ENCODE peak calls at places on chromosomes 1 and 21, in ten cellular contexts. One of them, this sample, is unnamed.

GRCh38 chr1:54310439-54311328 is 95.5 kb downstream of the SSBP3 start:
- DNase-seq in Calu3: peak; percentile 65
- DNase-seq in GM13976: peak; percentile 64
- DNase-seq in CD4-positive, alpha-beta T cell: no peak
- DNase-seq in psoas muscle: peak; percentile 74
- DNase-seq in GM23338: peak; percentile 87
- DNase-seq in GM12865: peak; percentile 34
- DNase-seq in colonic mucosa: peak; percentile 64
- DNase-seq in RWPE1: no peak
- DNase-seq in foreskin fibroblast: no peak
- DNase-seq in this sample: peak; percentile 77

GRCh38 chr1:239733995-239734394 is 347.6 kb downstream of the CHRM3 start:
- DNase-seq in CD4-positive, alpha-beta T cell: no peak
- DNase-seq in colonic mucosa: no peak
- DNase-seq in GM23338: no peak
- DNase-seq in foreskin fibroblast: no peak
- DNase-seq in RWPE1: no peak
- DNase-seq in GM12865: no peak
- DNase-seq in GM13976: no peak
- DNase-seq in psoas muscle: no peak
- DNase-seq in Calu3: no peak
- DNase-seq in this sample: no peak

GRCh38 chr1:84619383-84620093 is 45.3 kb upstream of the CTBS start:
- DNase-seq in GM13976: no peak
- DNase-seq in Calu3: peak; percentile 19
- DNase-seq in RWPE1: peak; percentile 81
- DNase-seq in colonic mucosa: no peak
- DNase-seq in foreskin fibroblast: peak; percentile 82
- DNase-seq in GM12865: no peak
- DNase-seq in CD4-positive, alpha-beta T cell: no peak
- DNase-seq in GM23338: no peak
- DNase-seq in psoas muscle: no peak
- DNase-seq in this sample: no peak

GRCh38 chr1:30188329-30188728 is 535.1 kb downstream of the MATN1 start:
- DNase-seq in RWPE1: no peak
- DNase-seq in GM13976: no peak
- DNase-seq in GM12865: no peak
- DNase-seq in foreskin fibroblast: no peak
- DNase-seq in psoas muscle: no peak
- DNase-seq in CD4-positive, alpha-beta T cell: no peak
- DNase-seq in GM23338: no peak
- DNase-seq in colonic mucosa: no peak
- DNase-seq in Calu3: no peak
- DNase-seq in this sample: no peak

GRCh38 chr1:181737056-181737455 is 253.7 kb downstream of the CACNA1E start:
- DNase-seq in RWPE1: peak; percentile 27
- DNase-seq in CD4-positive, alpha-beta T cell: no peak
- DNase-seq in psoas muscle: no peak
- DNase-seq in GM12865: no peak
- DNase-seq in GM13976: no peak
- DNase-seq in GM23338: peak; percentile 13
- DNase-seq in Calu3: no peak
- DNase-seq in colonic mucosa: no peak
- DNase-seq in foreskin fibroblast: no peak
- DNase-seq in this sample: no peak

GRCh38 chr1:4653796-4654715 is at the start of gene AJAP1:
- DNase-seq in GM13976: no peak
- DNase-seq in colonic mucosa: no peak
- DNase-seq in CD4-positive, alpha-beta T cell: no peak
- DNase-seq in Calu3: no peak
- DNase-seq in RWPE1: peak; percentile 45
- DNase-seq in psoas muscle: peak; percentile 56
- DNase-seq in GM12865: no peak
- DNase-seq in foreskin fibroblast: no peak
- DNase-seq in GM23338: no peak
- DNase-seq in this sample: peak; percentile 43

GRCh38 chr1:198701250-198701649 is 62.4 kb downstream of the PTPRC start:
- DNase-seq in GM23338: no peak
- DNase-seq in psoas muscle: no peak
- DNase-seq in foreskin fibroblast: no peak
- DNase-seq in RWPE1: no peak
- DNase-seq in CD4-positive, alpha-beta T cell: no peak
- DNase-seq in GM12865: no peak
- DNase-seq in colonic mucosa: no peak
- DNase-seq in Calu3: no peak
- DNase-seq in GM13976: no peak
- DNase-seq in this sample: no peak

GRCh38 chr1:110196917-110197782 is 13.0 kb upstream of the KCNC4 start:
- DNase-seq in GM23338: peak; percentile 70
- DNase-seq in RWPE1: peak; percentile 80
- DNase-seq in colonic mucosa: peak; percentile 32
- DNase-seq in GM13976: peak; percentile 91
- DNase-seq in psoas muscle: no peak
- DNase-seq in CD4-positive, alpha-beta T cell: peak; percentile 24
- DNase-seq in Calu3: peak; percentile 63
- DNase-seq in GM12865: peak; percentile 62
- DNase-seq in foreskin fibroblast: no peak
- DNase-seq in this sample: peak; percentile 62

GRCh38 chr1:23984417-23985186 is 4.5 kb upstream of the SRSF10 start:
- DNase-seq in psoas muscle: no peak
- DNase-seq in GM23338: no peak
- DNase-seq in CD4-positive, alpha-beta T cell: no peak
- DNase-seq in colonic mucosa: peak; percentile 40
- DNase-seq in foreskin fibroblast: peak; percentile 70
- DNase-seq in Calu3: peak; percentile 42
- DNase-seq in RWPE1: peak; percentile 31
- DNase-seq in GM13976: no peak
- DNase-seq in GM12865: no peak
- DNase-seq in this sample: no peak

GRCh38 chr1:101259744-101260148 is 22.9 kb downstream of the S1PR1 start:
- DNase-seq in Calu3: no peak
- DNase-seq in psoas muscle: no peak
- DNase-seq in GM12865: no peak
- DNase-seq in GM23338: no peak
- DNase-seq in RWPE1: peak; percentile 64
- DNase-seq in colonic mucosa: no peak
- DNase-seq in GM13976: no peak
- DNase-seq in foreskin fibroblast: peak; percentile 49
- DNase-seq in CD4-positive, alpha-beta T cell: no peak
- DNase-seq in this sample: no peak

GRCh38 chr1:222413436-222413835 is 134.5 kb downstream of the HHIPL2 start:
- DNase-seq in CD4-positive, alpha-beta T cell: no peak
- DNase-seq in RWPE1: no peak
- DNase-seq in GM13976: no peak
- DNase-seq in colonic mucosa: no peak
- DNase-seq in GM23338: peak; percentile 0
- DNase-seq in foreskin fibroblast: peak; percentile 2
- DNase-seq in psoas muscle: no peak
- DNase-seq in GM12865: no peak
- DNase-seq in Calu3: no peak
- DNase-seq in this sample: no peak

GRCh38 chr1:1202831-1203560 is 3.4 kb downstream of the TNFRSF18 start:
- DNase-seq in psoas muscle: peak; percentile 44
- DNase-seq in colonic mucosa: no peak
- DNase-seq in GM12865: no peak
- DNase-seq in RWPE1: no peak
- DNase-seq in CD4-positive, alpha-beta T cell: no peak
- DNase-seq in foreskin fibroblast: no peak
- DNase-seq in GM13976: no peak
- DNase-seq in Calu3: no peak
- DNase-seq in GM23338: peak; percentile 16
- DNase-seq in this sample: peak; percentile 19

GRCh38 chr1:8712413-8713229 is 104.8 kb downstream of the RERE start:
- DNase-seq in psoas muscle: no peak
- DNase-seq in foreskin fibroblast: peak; percentile 73
- DNase-seq in Calu3: no peak
- DNase-seq in colonic mucosa: no peak
- DNase-seq in GM13976: no peak
- DNase-seq in GM23338: peak; percentile 82
- DNase-seq in RWPE1: peak; percentile 52
- DNase-seq in CD4-positive, alpha-beta T cell: no peak
- DNase-seq in GM12865: peak; percentile 43
- DNase-seq in this sample: no peak

GRCh38 chr1:79043506-79043905 is 37.0 kb upstream of the ADGRL4 start:
- DNase-seq in CD4-positive, alpha-beta T cell: no peak
- DNase-seq in foreskin fibroblast: peak; percentile 18
- DNase-seq in GM12865: no peak
- DNase-seq in psoas muscle: no peak
- DNase-seq in GM13976: no peak
- DNase-seq in RWPE1: no peak
- DNase-seq in colonic mucosa: no peak
- DNase-seq in GM23338: peak; percentile 14
- DNase-seq in Calu3: no peak
- DNase-seq in this sample: no peak

GRCh38 chr1:176541663-176542062 is 78.7 kb downstream of the PAPPA2 start:
- DNase-seq in GM23338: no peak
- DNase-seq in psoas muscle: no peak
- DNase-seq in foreskin fibroblast: no peak
- DNase-seq in CD4-positive, alpha-beta T cell: no peak
- DNase-seq in Calu3: no peak
- DNase-seq in colonic mucosa: no peak
- DNase-seq in GM13976: no peak
- DNase-seq in RWPE1: no peak
- DNase-seq in GM12865: no peak
- DNase-seq in this sample: no peak

GRCh38 chr1:115278241-115278640 is 59.8 kb downstream of the NGF start:
- DNase-seq in GM12865: no peak
- DNase-seq in foreskin fibroblast: no peak
- DNase-seq in GM13976: no peak
- DNase-seq in colonic mucosa: no peak
- DNase-seq in CD4-positive, alpha-beta T cell: no peak
- DNase-seq in RWPE1: no peak
- DNase-seq in psoas muscle: no peak
- DNase-seq in GM23338: no peak
- DNase-seq in Calu3: no peak
- DNase-seq in this sample: no peak

GRCh38 chr1:1024421-1025415 is 4.8 kb downstream of the AGRN start:
- DNase-seq in GM13976: no peak
- DNase-seq in psoas muscle: no peak
- DNase-seq in GM23338: peak; percentile 97
- DNase-seq in colonic mucosa: no peak
- DNase-seq in RWPE1: peak; percentile 88
- DNase-seq in GM12865: no peak
- DNase-seq in foreskin fibroblast: no peak
- DNase-seq in CD4-positive, alpha-beta T cell: no peak
- DNase-seq in Calu3: peak; percentile 89
- DNase-seq in this sample: peak; percentile 18

GRCh38 chr1:62299426-62300200 is 19.6 kb downstream of the KANK4 start:
- DNase-seq in RWPE1: no peak
- DNase-seq in GM13976: no peak
- DNase-seq in colonic mucosa: peak; percentile 71
- DNase-seq in psoas muscle: no peak
- DNase-seq in GM12865: no peak
- DNase-seq in foreskin fibroblast: no peak
- DNase-seq in GM23338: no peak
- DNase-seq in Calu3: peak; percentile 36
- DNase-seq in CD4-positive, alpha-beta T cell: no peak
- DNase-seq in this sample: no peak

DNA sequence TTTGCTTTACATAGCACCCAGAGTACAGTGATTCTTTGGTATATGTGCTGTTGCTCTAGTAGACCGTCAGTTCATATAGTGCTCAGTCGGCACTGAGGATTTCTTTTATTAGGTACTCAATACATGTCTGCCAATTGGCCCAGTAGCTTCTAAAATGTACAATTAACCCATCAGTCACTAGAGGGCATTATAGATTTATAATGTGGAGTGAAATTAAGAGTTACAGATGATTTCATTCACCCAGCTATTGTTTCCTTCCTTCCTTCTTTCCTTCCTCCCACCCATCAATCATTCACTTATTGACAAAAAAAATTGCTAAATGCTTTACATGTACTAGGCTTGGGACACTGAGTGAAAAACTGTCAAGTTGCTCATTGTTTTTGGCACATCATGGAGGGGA is 263.6 kb upstream of the USP24 start:
- DNase-seq in colonic mucosa: no peak
- DNase-seq in CD4-positive, alpha-beta T cell: no peak
- DNase-seq in RWPE1: peak; percentile 36
- DNase-seq in GM13976: peak; percentile 12
- DNase-seq in psoas muscle: no peak
- DNase-seq in Calu3: no peak
- DNase-seq in foreskin fibroblast: no peak
- DNase-seq in GM12865: peak; percentile 11
- DNase-seq in GM23338: peak; percentile 32
- DNase-seq in this sample: no peak
- TF ChIP-seq CTCF in colonic mucosa: no peak
- TF ChIP-seq CTCF in CD4-positive, alpha-beta T cell: no peak
- TF ChIP-seq CTCF in RWPE1: no peak
- TF ChIP-seq CTCF in GM13976: no peak
- TF ChIP-seq CTCF in psoas muscle: no peak
- TF ChIP-seq CTCF in Calu3: no peak
- TF ChIP-seq CTCF in foreskin fibroblast: no peak
- TF ChIP-seq CTCF in GM12865: peak; percentile 17
- TF ChIP-seq CTCF in GM23338: peak; percentile 59
- TF ChIP-seq CTCF in this sample: no peak

GRCh38 chr21:24895885-24896734 is 711.2 kb downstream of the MRPL39 start:
- DNase-seq in GM23338: peak; percentile 66
- DNase-seq in foreskin fibroblast: no peak
- DNase-seq in CD4-positive, alpha-beta T cell: no peak
- DNase-seq in RWPE1: no peak
- DNase-seq in psoas muscle: no peak
- DNase-seq in colonic mucosa: no peak
- DNase-seq in Calu3: no peak
- DNase-seq in GM12865: peak; percentile 60
- DNase-seq in GM13976: no peak
- DNase-seq in this sample: no peak
- TF ChIP-seq CTCF in GM23338: peak; percentile 67
- TF ChIP-seq CTCF in foreskin fibroblast: peak; percentile 31
- TF ChIP-seq CTCF in CD4-positive, alpha-beta T cell: no peak
- TF ChIP-seq CTCF in RWPE1: peak; percentile 12
- TF ChIP-seq CTCF in psoas muscle: no peak
- TF ChIP-seq CTCF in colonic mucosa: no peak
- TF ChIP-seq CTCF in Calu3: no peak
- TF ChIP-seq CTCF in GM12865: peak; percentile 51
- TF ChIP-seq CTCF in GM13976: peak; percentile 31
- TF ChIP-seq CTCF in this sample: peak; percentile 31

DNA sequence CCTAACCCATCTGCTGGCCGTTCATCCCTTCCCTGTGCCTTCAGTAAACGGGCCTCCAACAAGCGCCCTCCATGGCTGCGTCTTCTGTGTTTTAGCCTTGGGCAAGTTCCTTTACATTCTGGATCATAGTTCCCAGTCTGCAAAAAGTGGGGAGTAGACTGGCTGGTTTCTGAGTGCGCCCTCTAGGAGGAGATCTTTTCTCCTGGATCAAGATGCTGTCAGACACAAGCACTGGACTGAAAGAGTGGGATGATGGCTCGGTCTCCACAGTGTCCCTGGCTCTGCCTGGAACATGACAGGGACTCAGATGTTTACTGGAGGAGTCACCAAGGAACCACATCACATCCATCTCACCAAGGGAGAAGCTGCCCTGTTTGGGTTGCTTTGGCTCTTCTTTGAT is 88.8 kb downstream of the PRDM2 start:
- DNase-seq in psoas muscle: no peak
- DNase-seq in GM12865: no peak
- DNase-seq in Calu3: no peak
- DNase-seq in CD4-positive, alpha-beta T cell: no peak
- DNase-seq in colonic mucosa: no peak
- DNase-seq in RWPE1: no peak
- DNase-seq in GM13976: no peak
- DNase-seq in foreskin fibroblast: no peak
- DNase-seq in GM23338: peak; percentile 40
- DNase-seq in this sample: no peak
- TF ChIP-seq CTCF in psoas muscle: no peak
- TF ChIP-seq CTCF in GM12865: no peak
- TF ChIP-seq CTCF in Calu3: no peak
- TF ChIP-seq CTCF in CD4-positive, alpha-beta T cell: no peak
- TF ChIP-seq CTCF in colonic mucosa: no peak
- TF ChIP-seq CTCF in RWPE1: no peak
- TF ChIP-seq CTCF in GM13976: no peak
- TF ChIP-seq CTCF in foreskin fibroblast: no peak
- TF ChIP-seq CTCF in GM23338: peak; percentile 15
- TF ChIP-seq CTCF in this sample: no peak

GRCh38 chr1:59672851-59673574 is 141.7 kb upstream of the HOOK1 start:
- DNase-seq in GM13976: no peak
- DNase-seq in Calu3: no peak
- DNase-seq in GM12865: no peak
- DNase-seq in RWPE1: peak; percentile 83
- DNase-seq in CD4-positive, alpha-beta T cell: no peak
- DNase-seq in foreskin fibroblast: peak; percentile 83
- DNase-seq in colonic mucosa: no peak
- DNase-seq in psoas muscle: no peak
- DNase-seq in GM23338: peak; percentile 51
- DNase-seq in this sample: no peak
- TF ChIP-seq CTCF in GM13976: no peak
- TF ChIP-seq CTCF in Calu3: no peak
- TF ChIP-seq CTCF in GM12865: no peak
- TF ChIP-seq CTCF in RWPE1: no peak
- TF ChIP-seq CTCF in CD4-positive, alpha-beta T cell: no peak
- TF ChIP-seq CTCF in foreskin fibroblast: no peak
- TF ChIP-seq CTCF in colonic mucosa: no peak
- TF ChIP-seq CTCF in psoas muscle: no peak
- TF ChIP-seq CTCF in GM23338: no peak
- TF ChIP-seq CTCF in this sample: no peak

This sample was measured in glutamatergic neuron.